ENCODE peak calls at places on chromosomes 16 and 17, in six cellular contexts. I, J, T, N, C and Q are unnamed samples.
A peak's percentile ranks its signal among the peaks of the same experiment; 100 is the strongest.

GRCh38 chr17:18257747-18258355 is 687 bp downstream of the FLII start:
- DNase-seq in J (peak; percentile 75), T (peak; percentile 53), C (peak; percentile 89), N (peak; percentile 61), I (no peak), Q (no peak)

GRCh38 chr17:49585422-49586027 is 9.9 kb downstream of the NXPH3 start:
- DNase-seq in I (no peak), N (no peak), C (no peak), J (no peak), T (no peak), Q (no peak)

GRCh38 chr16:87363771-87364476 is 19.7 kb downstream of the FBXO31 start:
- DNase-seq in I (no peak), J (peak; percentile 52), C (peak; percentile 56), T (no peak), N (no peak), Q (no peak)

GRCh38 chr16:81558444-81559175 is 114.0 kb downstream of the CMIP start:
- DNase-seq in J (peak; percentile 92), C (no peak), T (no peak), I (no peak), N (peak; percentile 66), Q (no peak)

GRCh38 chr16:85821441-85821901 is 22.0 kb downstream of the COX4I1 start:
- DNase-seq in T (peak; percentile 55), N (peak; percentile 44), I (peak; percentile 76), J (peak; percentile 83), C (peak; percentile 78), Q (no peak)

GRCh38 chr17:15502315-15503112 is 35.1 kb upstream of the CDRT4 start:
- DNase-seq in T (peak; percentile 90), I (peak; percentile 33), J (peak; percentile 80), C (peak; percentile 94), N (peak; percentile 90), Q (peak; percentile 20)

GRCh38 chr16:12158428-12158827 is 181.9 kb downstream of the SNX29 start:
- DNase-seq in N (no peak), C (no peak), I (no peak), J (no peak), T (no peak), Q (no peak)

GRCh38 chr17:74850310-74850709 is 9.4 kb downstream of the GRIN2C start:
- DNase-seq in C (no peak), J (no peak), T (no peak), N (no peak), I (no peak), Q (no peak)

GRCh38 chr17:31508310-31509094 is 117.0 kb downstream of the RAB11FIP4 start:
- DNase-seq in T (no peak), C (no peak), N (no peak), J (peak; percentile 48), I (no peak), Q (no peak)

GRCh38 chr17:43092891-43093290 is 32.3 kb downstream of the BRCA1 start:
- DNase-seq in I (no peak), J (no peak), C (no peak), N (no peak), T (no peak), Q (no peak)

GRCh38 chr16:82700541-82701240 is 73.9 kb downstream of the CDH13 start:
- DNase-seq in C (no peak), J (no peak), I (no peak), T (no peak), N (no peak), Q (no peak)

GRCh38 chr16:55907661-55908060 is 32.5 kb upstream of the CES5A start:
- DNase-seq in C (no peak), J (no peak), I (no peak), T (no peak), N (no peak), Q (no peak)

GRCh38 chr16:82481455-82481854 is 145.3 kb upstream of the CDH13 start:
- DNase-seq in J (no peak), T (no peak), C (no peak), N (no peak), I (no peak), Q (no peak)

GRCh38 chr17:1147664-1148063 is 32.1 kb downstream of the ABR start:
- DNase-seq in N (peak; percentile 36), I (peak; percentile 71), T (no peak), C (peak; percentile 50), J (peak; percentile 81), Q (no peak)

GRCh38 chr17:62712011-62712615 is 84.6 kb downstream of the MRC2 start:
- DNase-seq in I (no peak), N (no peak), C (no peak), T (no peak), J (no peak), Q (no peak)

GRCh38 chr16:84379008-84379730 is 10.8 kb downstream of the ATP2C2 start:
- DNase-seq in I (no peak), C (no peak), J (no peak), N (no peak), T (no peak), Q (no peak)

GRCh38 chr16:46947900-46948547 is 25.4 kb downstream of the DNAJA2 start:
- DNase-seq in J (peak; percentile 26), C (no peak), T (no peak), I (peak; percentile 29), N (no peak), Q (no peak)

GRCh38 chr16:87720411-87720810 is 45.4 kb downstream of the KLHDC4 start:
- DNase-seq in C (no peak), I (no peak), J (no peak), N (no peak), T (no peak), Q (no peak)

GRCh38 chr17:19298561-19299213 is 61.5 kb downstream of the EPN2 start:
- DNase-seq in N (no peak), T (no peak), J (no peak), C (no peak), I (no peak), Q (no peak)

GRCh38 chr16:78444-79145 is 570 bp downstream of the MPG start:
- DNase-seq in I (no peak), N (no peak), T (no peak), C (peak; percentile 60), J (no peak), Q (no peak)

GRCh38 chr16:23060458-23061320 is 88.6 kb downstream of the USP31 start:
- DNase-seq in T (peak; percentile 69), C (peak; percentile 73), I (peak; percentile 47), N (peak; percentile 66), J (peak; percentile 79), Q (no peak)

GRCh38 chr16:58638148-58639036 is 8.8 kb upstream of the CNOT1 start:
- DNase-seq in I (peak; percentile 54), T (no peak), J (peak; percentile 45), N (peak; percentile 24), C (peak; percentile 50), Q (no peak)

GRCh38 chr16:86911311-86911999 is 333.1 kb downstream of the FOXL1 start:
- DNase-seq in C (no peak), J (no peak), N (no peak), T (no peak), I (no peak), Q (no peak)

GRCh38 chr16:11977206-11978041 is 890 bp downstream of the SNX29 start:
- DNase-seq in J (no peak), N (no peak), T (no peak), I (peak; percentile 15), C (no peak), Q (no peak)

GRCh38 chr17:66667491-66668030 is 167.4 kb upstream of the CACNG5 start:
- DNase-seq in I (no peak), J (no peak), C (no peak), T (no peak), N (no peak), Q (no peak)

GRCh38 chr17:27870345-27870744 is 22.8 kb downstream of the LYRM9 start:
- DNase-seq in J (no peak), T (no peak), N (peak; percentile 45), C (no peak), I (no peak), Q (no peak)

GRCh38 chr16:61957075-61957474 is 79.2 kb downstream of the CDH8 start:
- DNase-seq in C (no peak), J (no peak), I (no peak), N (no peak), T (no peak), Q (no peak)

GRCh38 chr17:79960788-79961522 is 74.7 kb downstream of the TBC1D16 start:
- DNase-seq in C (no peak), N (no peak), T (no peak), I (no peak), J (no peak), Q (no peak)

GRCh38 chr17:16931318-16932060 is 40.4 kb downstream of the TNFRSF13B start:
- DNase-seq in J (no peak), N (no peak), I (no peak), C (no peak), T (no peak), Q (no peak)

GRCh38 chr17:59892251-59892848 is 393 bp downstream of the TUBD1 start:
- DNase-seq in N (no peak), C (no peak), I (no peak), T (no peak), J (no peak), Q (no peak)

GRCh38 chr17:78718575-78719209 is 63.4 kb downstream of the CYTH1 start:
- DNase-seq in J (no peak), N (no peak), C (no peak), I (no peak), T (no peak), Q (no peak)
- TF ChIP-seq POLR2A in J (no peak), N (no peak), C (no peak), I (no peak), T (no peak), Q (no peak)

DNA sequence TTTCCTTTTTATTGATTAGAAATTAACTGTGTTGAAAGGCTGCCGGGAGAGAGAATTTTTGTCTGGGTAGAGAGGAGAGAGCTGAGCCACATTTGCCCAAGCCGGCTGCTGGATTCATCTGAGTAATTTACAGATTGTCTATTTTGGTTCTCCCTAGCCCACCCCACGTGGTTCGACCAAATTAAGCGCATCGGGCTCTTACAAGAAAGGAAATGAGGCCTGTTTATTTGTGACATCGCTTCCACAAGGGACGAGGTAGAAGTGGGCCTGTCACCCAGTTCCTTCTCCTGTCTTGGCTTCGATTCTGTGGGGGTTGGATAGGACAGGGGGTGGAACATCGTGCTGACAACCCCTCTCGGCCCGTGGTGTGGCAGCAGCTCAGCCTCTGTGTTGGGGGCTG is 42.9 kb downstream of the SYT17 start:
- DNase-seq in J (no peak), C (no peak), N (no peak), I (no peak), T (no peak), Q (no peak)
- TF ChIP-seq CTCF in J (no peak), C (no peak), N (no peak), I (no peak), T (no peak), Q (no peak)

DNA sequence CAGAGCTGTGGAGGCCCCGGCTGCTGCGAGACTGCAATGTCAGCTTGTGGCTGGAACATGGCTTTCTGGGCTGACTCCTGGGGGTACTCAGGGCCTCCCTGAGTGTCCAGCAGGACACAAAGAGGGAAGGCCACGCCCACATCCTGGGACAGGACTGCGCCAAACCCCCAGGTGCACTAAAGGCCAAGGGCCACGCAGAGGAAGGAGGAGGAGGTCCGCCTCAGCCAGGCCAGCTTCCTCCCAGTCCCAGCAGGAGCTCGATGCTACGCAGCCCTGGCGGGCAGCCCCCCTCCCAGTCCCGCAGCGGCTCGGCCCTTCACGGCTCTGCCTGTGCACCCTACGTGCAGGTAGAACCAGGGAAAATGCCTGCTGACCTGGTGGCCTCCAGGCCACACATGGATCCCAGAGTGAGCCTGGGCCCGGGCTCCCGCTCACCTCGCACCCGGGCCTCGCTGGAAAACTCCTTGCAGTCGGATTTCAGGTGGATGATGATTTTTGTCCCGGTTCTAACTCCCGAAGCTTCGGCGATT is 21.2 kb downstream of the DNASE1 start:
- DNase-seq in C (no peak), I (no peak), N (no peak), T (no peak), J (no peak), Q (no peak)
- H3K36me3 ChIP-seq in C (peaks cover 79% of the 10 kb centered on the region), I (peaks cover 14% of the 10 kb centered on the region), N (no peaks in the 10 kb centered on the region), T (peaks cover 5% of the 10 kb centered on the region), J (peaks cover 58% of the 10 kb centered on the region), Q (peaks cover 32% of the 10 kb centered on the region)

GRCh38 chr17:2959371-2960130 is 103.9 kb downstream of the OR1D5 start:
- DNase-seq in N (no peak), J (peak; percentile 24), C (no peak), I (no peak), T (no peak), Q (no peak)
- TF ChIP-seq POLR2A in N (no peak), J (no peak), C (no peak), I (no peak), T (no peak), Q (no peak)